ENCODE peak calls at places on chromosomes 1 and 21, in six cellular contexts. K is fibroblast of lung, I is ovary, M is PC-3, U is heart left ventricle, T is left ventricle myocardium inferior. F is an unnamed sample. For H3K4me1 and H3K9me3, the result is how much of the 10 kb centered on the place peaks cover.

GRCh38 chr21:44533121-44533890 is 6.7 kb downstream of the KRTAP10-1 start:
- DNase-seq in K (no peak), I (no peak), M (no peak), U (no peak), T (no peak), F (no peak)

GRCh38 chr1:207050428-207050767 is 610 bp downstream of the YOD1 start:
- DNase-seq in K (no peak), I (no peak), M (no peak), U (no peak), T (no peak), F (no peak)

GRCh38 chr21:33685613-33686197 is 43.4 kb downstream of the ITSN1 start:
- DNase-seq in K (peak), I (no peak), M (peak), U (no peak), T (no peak), F (no peak)

GRCh38 chr1:51926171-51926812 is 47.8 kb upstream of the NRDC start:
- DNase-seq in K (peak), I (no peak), M (peak), U (no peak), T (no peak), F (peak)

GRCh38 chr1:41666991-41667631 is 182.6 kb upstream of the EDN2 start:
- DNase-seq in K (peak), I (no peak), M (peak), U (no peak), T (no peak), F (no peak)

GRCh38 chr1:53081384-53082066 is 19.5 kb downstream of the PODN start:
- DNase-seq in K (no peak), I (no peak), M (no peak), U (peak), T (no peak), F (no peak)

GRCh38 chr1:159439422-159439821 is at the start of gene OR10J1:
- DNase-seq in K (no peak), I (no peak), M (no peak), U (no peak), T (no peak), F (no peak)

GRCh38 chr1:58907398-58907797 is 123.6 kb upstream of the JUN start:
- DNase-seq in K (no peak), I (no peak), M (no peak), U (no peak), T (no peak), F (no peak)

GRCh38 chr1:2939041-2939552 is 82.2 kb upstream of the ACTRT2 start:
- DNase-seq in K (no peak), I (no peak), M (no peak), U (peak), T (no peak), F (no peak)

GRCh38 chr21:46648539-46648938 is 13.1 kb downstream of the PRMT2 start:
- DNase-seq in K (no peak), I (no peak), M (no peak), U (no peak), T (no peak), F (no peak)

GRCh38 chr1:43947061-43947889 is 525 bp downstream of the IPO13 start:
- DNase-seq in K (no peak), I (peak), M (no peak), U (no peak), T (peak), F (no peak)

GRCh38 chr1:156053770-156054499 is at the start of gene UBQLN4:
- DNase-seq in K (peak), I (peak), M (peak), U (peak), T (peak), F (peak)

GRCh38 chr1:160768295-160768657 is 27.7 kb upstream of the LY9 start:
- DNase-seq in K (no peak), I (no peak), M (peak), U (peak), T (peak), F (no peak)

GRCh38 chr1:162632743-162633326 is 571 bp downstream of the DDR2 start:
- DNase-seq in K (peak), I (no peak), M (no peak), U (no peak), T (no peak), F (no peak)

GRCh38 chr1:153119491-153119971 is 6.2 kb upstream of the SPRR2F start:
- DNase-seq in K (no peak), I (no peak), M (no peak), U (no peak), T (no peak), F (no peak)

GRCh38 chr1:43875327-43875726 is 58.3 kb upstream of the ARTN start:
- DNase-seq in K (no peak), I (no peak), M (no peak), U (no peak), T (no peak), F (no peak)

GRCh38 chr1:27643626-27644368 is 8.8 kb upstream of the FGR start:
- DNase-seq in K (peak), I (no peak), M (peak), U (no peak), T (peak), F (no peak)

GRCh38 chr1:229792576-229792975 is 166.5 kb downstream of the URB2 start:
- DNase-seq in K (no peak), I (no peak), M (no peak), U (no peak), T (no peak), F (no peak)

GRCh38 chr1:19648689-19649088 is 4.6 kb downstream of the NBL1 start:
- DNase-seq in K (peak), I (peak), M (peak), U (no peak), T (no peak), F (peak)

GRCh38 chr1:204283711-204284651 is 70.2 kb upstream of the GOLT1A start:
- DNase-seq in K (no peak), I (no peak), M (no peak), U (no peak), T (no peak), F (no peak)

GRCh38 chr21:33539612-33540011 is 2.3 kb downstream of the GART start:
- DNase-seq in K (peak), I (no peak), M (no peak), U (no peak), T (no peak), F (no peak)

GRCh38 chr1:47804127-47804526 is 193.1 kb downstream of the TRABD2B start:
- DNase-seq in K (no peak), I (no peak), M (no peak), U (no peak), T (no peak), F (no peak)

GRCh38 chr1:234108921-234109320 is 204.4 kb downstream of the SLC35F3 start:
- DNase-seq in K (peak), I (no peak), M (peak), U (no peak), T (no peak), F (no peak)

GRCh38 chr1:108050911-108051624 is 86.1 kb upstream of the VAV3 start:
- DNase-seq in K (peak), I (no peak), M (no peak), U (no peak), T (no peak), F (no peak)

GRCh38 chr1:15709226-15709625 is 25.1 kb downstream of the PLEKHM2 start:
- DNase-seq in K (no peak), I (no peak), M (no peak), U (no peak), T (no peak), F (no peak)

GRCh38 chr1:3423245-3423829 is 31.1 kb upstream of the ARHGEF16 start:
- DNase-seq in K (no peak), I (no peak), M (no peak), U (peak), T (peak), F (no peak)

DNA sequence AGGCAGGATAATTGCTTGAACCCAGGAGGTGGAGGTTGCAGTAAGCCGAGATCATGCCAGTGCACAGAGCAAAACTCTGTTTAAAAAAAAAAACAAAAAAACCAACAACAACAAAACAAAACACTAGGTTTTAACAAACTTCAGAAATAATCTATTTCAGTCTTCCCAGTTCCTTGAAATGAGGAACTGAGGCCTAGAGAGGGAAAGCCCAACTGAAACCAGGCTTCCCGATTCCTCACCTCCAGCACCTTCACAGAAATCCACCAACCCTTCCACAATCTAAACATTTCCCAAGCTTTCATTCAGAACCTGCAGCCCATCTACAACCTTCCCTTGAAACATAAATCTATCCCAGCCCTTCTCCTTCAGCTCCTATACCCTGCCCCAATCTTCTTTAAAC is 615 bp upstream of the CD52 start:
- DNase-seq in K (no peak), I (no peak), M (no peak), U (no peak), T (no peak), F (no peak)
- H3K4me1 ChIP-seq in K (under half), I (under half), M (under half), U (under half), T (under half), F (under half)

GRCh38 chr21:25569084-25569483 is 38.2 kb downstream of the MRPL39 start:
- DNase-seq in K (no peak), I (no peak), M (no peak), U (no peak), T (no peak), F (no peak)
- H3K4me3 ChIP-seq in K (no peak), I (no peak), M (no peak), U (no peak), T (no peak), F (no peak)

GRCh38 chr1:205940710-205941109 is 2.5 kb downstream of the SLC26A9 start:
- DNase-seq in K (no peak), I (no peak), M (no peak), U (no peak), T (no peak), F (no peak)

GRCh38 chr1:205936846-205937707 is 6.2 kb downstream of the SLC26A9 start:
- DNase-seq in K (peak), I (no peak), M (peak), U (no peak), T (no peak), F (no peak)

GRCh38 chr1:205939690-205940330 is 3.4 kb downstream of the SLC26A9 start:
- DNase-seq in K (no peak), I (no peak), M (peak), U (no peak), T (no peak), F (peak)

GRCh38 chr1:205936316-205936715 is 6.9 kb downstream of the SLC26A9 start:
- DNase-seq in K (no peak), I (no peak), M (no peak), U (no peak), T (no peak), F (no peak)

GRCh38 chr1:205938682-205939081 is 4.6 kb downstream of the SLC26A9 start:
- DNase-seq in K (no peak), I (no peak), M (no peak), U (no peak), T (no peak), F (no peak)
- H3K9me3 ChIP-seq in K (under half), I (under half), M (under half), U (under half), T (under half), F (under half)

DNA sequence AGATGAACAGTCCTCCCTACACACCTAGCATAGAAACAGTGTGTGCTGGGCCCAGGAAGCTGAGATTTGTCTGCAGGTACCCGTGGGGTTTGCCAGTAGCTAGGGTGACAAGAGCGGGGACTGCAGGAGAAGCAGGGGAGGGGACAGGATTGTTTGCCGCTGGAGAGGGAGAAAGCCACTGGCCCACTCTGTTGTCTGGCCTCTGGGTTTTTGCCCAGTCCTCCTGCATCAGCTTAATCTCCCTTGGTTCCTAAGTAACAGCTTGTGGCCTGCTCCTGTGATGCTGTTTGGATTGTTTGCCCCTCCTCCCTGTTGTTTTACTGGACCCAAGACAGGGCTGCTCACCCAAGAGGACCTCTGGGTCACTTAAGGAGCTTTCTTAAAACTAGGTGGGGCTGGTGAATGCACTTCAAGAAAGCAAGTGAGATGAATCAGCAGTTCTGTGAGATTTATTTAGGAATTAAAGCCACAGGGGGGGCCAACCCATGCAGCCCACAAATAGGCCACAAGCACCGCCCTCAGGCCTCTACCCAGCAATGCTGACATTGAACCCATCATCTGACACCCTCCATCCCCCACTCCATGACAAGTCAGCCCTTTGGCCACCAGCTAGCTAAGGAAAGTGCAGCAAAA is 142.8 kb downstream of the ZZZ3 start:
- DNase-seq in K (peak), I (no peak), M (peak), U (no peak), T (no peak), F (no peak)
- H3K4me1 ChIP-seq in K (under half), I (under half), M (half or more), U (under half), T (under half), F (under half)

DNA sequence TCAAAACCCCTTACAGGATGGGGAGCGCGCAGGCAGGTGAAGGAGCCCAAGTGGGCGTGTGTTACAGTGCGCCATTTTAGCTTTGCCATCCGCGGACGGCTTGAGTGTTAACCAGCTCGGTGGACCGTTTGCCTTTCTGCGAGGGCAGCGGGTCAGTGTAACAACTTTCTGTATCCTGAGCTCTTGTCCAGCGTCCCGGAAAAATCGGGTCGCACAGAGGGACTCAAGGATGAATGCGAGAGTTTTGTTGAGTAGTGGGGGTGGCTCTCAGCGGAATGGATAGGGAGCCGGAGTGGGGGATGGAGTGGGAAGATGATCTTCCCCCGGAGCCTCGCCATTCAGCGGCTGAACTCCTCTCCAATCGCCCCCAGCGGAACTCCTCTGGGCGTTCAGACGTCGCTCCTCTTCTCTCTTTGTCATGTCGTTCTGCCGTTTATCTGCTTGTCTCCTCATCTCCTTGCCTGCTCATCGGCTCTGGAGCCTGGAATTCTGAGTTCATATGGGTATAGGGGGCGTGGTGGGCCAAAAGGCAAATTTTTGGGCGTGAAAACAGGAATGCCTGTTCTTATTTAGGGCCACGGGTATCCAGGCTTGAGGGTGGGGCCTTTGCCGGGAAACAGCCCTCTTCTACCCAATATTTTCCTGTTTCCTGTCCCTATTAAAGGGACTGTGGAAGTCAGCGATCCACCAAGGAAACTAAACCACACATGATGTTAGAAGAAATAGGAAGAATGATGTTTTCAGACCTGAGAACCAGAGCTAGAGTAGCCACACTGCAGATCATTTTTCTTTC is 295.5 kb downstream of the CTH start:
- DNase-seq in K (no peak), I (no peak), M (no peak), U (peak), T (no peak), F (no peak)
- H3K4me3 ChIP-seq in K (peak), I (peak), M (no peak), U (peak), T (peak), F (peak)

GRCh38 chr1:67588186-67588865 is 96.7 kb upstream of the GADD45A start:
- DNase-seq in K (no peak), I (no peak), M (no peak), U (no peak), T (no peak), F (no peak)
- H3K9me3 ChIP-seq in K (under half), I (under half), M (under half), U (under half), T (under half), F (under half)

GRCh38 chr1:236269439-236269838 is 12.3 kb downstream of the ERO1B start:
- DNase-seq in K (no peak), I (no peak), M (no peak), U (no peak), T (no peak), F (no peak)
- H3K4me1 ChIP-seq in K (under half), I (under half), M (under half), U (under half), T (under half), F (under half)

GRCh38 chr1:16900771-16901170 is 5.0 kb downstream of the RNU1-2 start:
- DNase-seq in K (no peak), I (no peak), M (no peak), U (no peak), T (no peak), F (no peak)

GRCh38 chr1:16905112-16905855 is 9.5 kb downstream of the RNU1-2 start:
- DNase-seq in K (peak), I (peak), M (peak), U (no peak), T (no peak), F (no peak)

GRCh38 chr1:16903458-16903796 is 7.6 kb downstream of the RNU1-2 start:
- DNase-seq in K (no peak), I (no peak), M (no peak), U (no peak), T (no peak), F (no peak)

GRCh38 chr1:16904560-16905111 is 8.9 kb downstream of the RNU1-2 start:
- DNase-seq in K (peak), I (peak), M (peak), U (peak), T (peak), F (peak)

GRCh38 chr1:16903054-16903453 is 7.3 kb downstream of the RNU1-2 start:
- DNase-seq in K (peak), I (no peak), M (peak), U (no peak), T (no peak), F (no peak)
- H3K4me3 ChIP-seq in K (no peak), I (no peak), M (peak), U (no peak), T (no peak), F (no peak)

GRCh38 chr1:248324468-248324867 is at the start of gene OR2M7:
- DNase-seq in K (no peak), I (no peak), M (no peak), U (no peak), T (no peak), F (no peak)
- H3K9me3 ChIP-seq in K (under half), I (under half), M (under half), U (under half), T (under half), F (under half)

DNA sequence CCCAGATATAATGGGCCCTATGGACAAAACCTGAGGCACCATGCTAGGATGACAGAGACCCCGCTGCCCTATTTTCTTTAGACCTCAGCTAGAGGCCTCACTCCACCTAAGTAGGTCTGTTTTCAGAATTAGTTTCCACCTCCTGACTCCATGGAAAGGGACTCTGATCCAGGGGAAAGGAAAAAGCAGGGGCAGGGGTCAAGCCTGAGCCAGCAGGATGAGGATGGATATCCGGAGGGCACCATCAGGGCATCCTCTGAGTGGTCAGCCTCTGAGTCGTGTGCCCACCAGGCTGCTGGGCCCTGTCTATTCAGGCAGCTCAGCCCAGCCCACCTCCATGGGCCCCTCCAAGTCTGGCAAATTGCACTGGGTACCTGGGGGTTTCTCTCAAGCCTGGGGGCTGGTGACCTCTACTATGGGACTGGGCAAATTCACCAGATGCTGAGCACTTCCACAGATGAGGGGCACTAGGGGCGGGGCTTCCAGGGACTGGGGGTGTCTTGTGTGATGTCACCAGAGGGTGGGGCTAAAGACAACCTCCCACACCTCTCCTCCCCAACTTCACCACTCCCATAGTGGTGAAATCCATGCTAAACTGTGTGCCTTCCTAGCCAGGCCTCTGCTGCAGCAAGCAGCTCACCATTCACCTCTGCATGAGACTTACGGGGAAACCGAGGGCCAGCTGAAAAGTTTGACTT is 5.5 kb downstream of the PAQR7 start:
- DNase-seq in K (no peak), I (no peak), M (no peak), U (no peak), T (no peak), F (no peak)
- H3K4me1 ChIP-seq in K (under half), I (under half), M (under half), U (under half), T (under half), F (under half)

F was measured in iPS DF 6.9.